ENCODE peak calls at places on chromosomes 1 and 21, in six cellular contexts. V is fibroblast of lung, U is HL-60, E is uterus, C is GM12865, Q is cardiac muscle cell. H is an unnamed sample.

GRCh38 chr1:41673355-41673754 is 188.9 kb upstream of the EDN2 start:
- DNase-seq in C (peak), V (peak), E (no peak), U (peak), Q (no peak), H (peak)

GRCh38 chr1:170461362-170461761 is 70.6 kb upstream of the GORAB start:
- DNase-seq in U (no peak), V (peak), C (no peak), Q (no peak), E (no peak), H (peak)

GRCh38 chr1:203200059-203200553 is 13.6 kb upstream of the CHI3L1 start:
- DNase-seq in U (peak), C (no peak), V (peak), E (peak), Q (no peak), H (peak)

GRCh38 chr1:210123924-210124589 is 108.5 kb upstream of the SERTAD4 start:
- DNase-seq in E (no peak), V (peak), U (no peak), C (no peak), Q (no peak), H (peak)

GRCh38 chr1:29621826-29622435 is 385.6 kb downstream of the PTPRU start:
- DNase-seq in U (no peak), Q (no peak), V (peak), E (no peak), C (no peak), H (no peak)

GRCh38 chr1:202811296-202812175 is 782 bp downstream of the PCAT6 start:
- DNase-seq in E (peak), U (no peak), Q (no peak), V (no peak), C (no peak), H (no peak)

GRCh38 chr1:51897699-51898031 is 19.1 kb upstream of the NRDC start:
- DNase-seq in E (no peak), U (no peak), V (peak), Q (no peak), C (no peak), H (peak)

GRCh38 chr1:222622765-222623164 is 4.9 kb downstream of the MIA3 start:
- DNase-seq in V (no peak), E (no peak), U (no peak), C (no peak), Q (no peak), H (no peak)

GRCh38 chr1:199551967-199552565 is 475.4 kb upstream of the NR5A2 start:
- DNase-seq in C (peak), U (peak), Q (peak), V (peak), E (no peak), H (peak)

GRCh38 chr1:17839641-17840196 is 84.6 kb downstream of the ACTL8 start:
- DNase-seq in Q (no peak), V (no peak), U (no peak), E (no peak), C (no peak), H (no peak)

GRCh38 chr1:225844236-225845061 is 34.5 kb downstream of the EPHX1 start:
- DNase-seq in Q (no peak), C (no peak), U (no peak), V (no peak), E (no peak), H (no peak)

GRCh38 chr21:38170283-38170682 is 86.5 kb upstream of the KCNJ15 start:
- DNase-seq in V (peak), E (no peak), C (peak), Q (no peak), U (peak), H (peak)

GRCh38 chr1:1272341-1273151 is 1.1 kb downstream of the UBE2J2 start:
- DNase-seq in C (peak), U (no peak), E (no peak), Q (no peak), V (peak), H (no peak)

GRCh38 chr1:176157995-176158394 is 49.1 kb downstream of the COP1 start:
- DNase-seq in U (no peak), E (no peak), V (no peak), C (no peak), Q (no peak), H (no peak)

DNA sequence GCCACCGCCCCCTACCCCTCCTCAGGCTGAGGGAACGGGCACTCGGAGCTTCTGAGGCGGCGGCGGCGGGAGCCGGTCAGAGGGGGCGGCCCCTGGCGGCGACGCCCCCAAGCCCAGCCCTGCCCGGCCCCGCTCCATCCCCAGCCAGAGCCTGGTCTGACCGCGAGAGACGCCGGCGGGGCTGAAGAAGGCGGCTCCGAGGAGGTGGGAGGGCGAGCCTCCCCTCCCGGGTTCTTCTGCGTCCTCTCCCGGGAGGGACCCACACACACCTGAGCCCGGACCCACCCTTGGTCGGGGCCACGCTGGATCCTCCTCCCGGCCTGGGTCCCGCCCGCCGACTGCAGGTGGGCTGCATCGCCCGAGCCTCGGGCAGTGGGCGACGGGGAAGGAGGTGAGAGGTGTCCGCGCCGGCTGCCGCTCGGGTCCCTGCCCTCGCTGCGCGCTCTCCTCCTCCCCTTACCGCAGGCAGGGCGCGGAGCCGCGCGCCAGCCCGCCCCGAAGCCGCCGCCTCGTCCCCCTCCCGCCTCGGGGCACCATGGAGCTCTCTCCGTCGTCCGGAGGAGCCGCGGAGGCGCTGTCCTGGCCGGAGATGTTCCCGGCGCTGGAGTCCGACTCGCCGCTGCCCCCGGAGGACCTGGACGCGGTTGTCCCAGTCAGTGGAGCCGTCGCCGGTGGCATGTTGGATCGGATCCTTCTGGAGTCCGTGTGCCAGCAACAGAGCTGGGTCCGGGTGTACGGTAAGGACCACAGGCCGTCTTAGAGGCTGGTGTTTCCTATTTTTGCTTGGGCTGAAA is at the start of gene RASAL2:
- DNase-seq in Q (peak), U (peak), E (peak), V (peak), C (peak), H (peak)
- H3K4me3 ChIP-seq in Q (peak), U (peak), E (peak), V (peak), C (peak), H (peak)

DNA sequence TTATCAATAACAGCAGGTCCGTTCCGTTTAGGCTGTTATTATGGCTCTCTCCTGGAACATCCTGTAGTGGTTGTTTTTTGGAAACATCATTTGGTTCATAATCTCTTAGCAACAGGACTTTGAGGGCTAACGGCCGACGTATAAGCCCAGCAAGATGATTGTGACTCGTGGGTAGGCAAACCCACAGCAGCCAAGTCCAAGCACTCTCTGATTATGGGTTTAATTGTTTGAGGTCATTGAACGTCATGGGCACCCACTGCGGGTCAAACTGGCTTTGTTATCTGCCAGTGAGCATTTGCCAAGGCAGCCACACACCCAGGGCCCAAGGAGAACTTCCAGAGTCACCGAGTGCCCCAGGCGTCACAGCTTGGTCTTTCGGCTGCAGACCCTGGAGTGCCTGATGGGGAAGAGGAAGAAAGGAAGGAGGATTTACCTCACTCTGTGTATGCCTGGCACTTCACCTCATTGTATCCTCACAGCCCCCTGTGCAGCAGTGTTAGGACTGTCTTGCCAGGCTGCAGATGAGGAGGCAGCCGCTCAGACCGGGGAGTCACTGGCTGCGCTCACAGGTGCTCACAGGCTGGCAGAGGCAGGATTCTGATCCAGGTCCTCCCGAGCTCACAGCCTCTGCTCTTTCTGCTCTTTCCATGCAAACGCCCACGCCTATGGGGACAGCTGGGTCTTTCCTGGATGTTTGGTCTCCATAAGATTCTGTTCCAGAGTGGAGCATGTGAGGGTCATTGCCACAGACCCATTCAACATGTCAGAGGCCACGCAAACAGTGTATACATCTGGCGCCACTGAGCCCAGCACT is 30.8 kb upstream of the EPS8L3 start:
- DNase-seq in E (peak), C (no peak), V (peak), Q (no peak), U (no peak), H (no peak)
- H3K4me3 ChIP-seq in E (no peak), C (no peak), V (no peak), Q (no peak), U (no peak), H (no peak)

GRCh38 chr1:61240878-61241277 is 158.5 kb downstream of the NFIA start:
- DNase-seq in E (no peak), U (no peak), Q (no peak), C (no peak), V (no peak), H (no peak)
- H3K4me3 ChIP-seq in E (no peak), U (no peak), Q (no peak), C (no peak), V (no peak), H (no peak)

GRCh38 chr1:24567792-24568388 is 12.0 kb downstream of the NCMAP start:
- DNase-seq in E (no peak), C (no peak), U (no peak), V (no peak), Q (no peak), H (no peak)
- H3K4me3 ChIP-seq in E (no peak), C (no peak), U (no peak), V (no peak), Q (no peak), H (no peak)

GRCh38 chr21:41429305-41429704 is 3.3 kb downstream of the MX1 start:
- DNase-seq in Q (no peak), U (no peak), C (no peak), V (no peak), E (no peak), H (no peak)
- H3K4me3 ChIP-seq in Q (no peak), U (no peak), C (peak), V (no peak), E (no peak), H (no peak)

GRCh38 chr21:19228241-19228640 is 824.7 kb upstream of the TMPRSS15 start:
- DNase-seq in Q (no peak), E (no peak), C (no peak), V (no peak), U (no peak), H (no peak)

GRCh38 chr21:19218163-19218562 is 814.6 kb upstream of the TMPRSS15 start:
- DNase-seq in V (no peak), E (no peak), C (no peak), U (no peak), Q (no peak), H (no peak)

GRCh38 chr21:19224090-19224489 is 820.5 kb upstream of the TMPRSS15 start:
- DNase-seq in V (no peak), C (no peak), E (no peak), U (no peak), Q (no peak), H (no peak)
- H3K4me3 ChIP-seq in V (no peak), C (no peak), E (no peak), U (no peak), Q (no peak), H (no peak)

DNA sequence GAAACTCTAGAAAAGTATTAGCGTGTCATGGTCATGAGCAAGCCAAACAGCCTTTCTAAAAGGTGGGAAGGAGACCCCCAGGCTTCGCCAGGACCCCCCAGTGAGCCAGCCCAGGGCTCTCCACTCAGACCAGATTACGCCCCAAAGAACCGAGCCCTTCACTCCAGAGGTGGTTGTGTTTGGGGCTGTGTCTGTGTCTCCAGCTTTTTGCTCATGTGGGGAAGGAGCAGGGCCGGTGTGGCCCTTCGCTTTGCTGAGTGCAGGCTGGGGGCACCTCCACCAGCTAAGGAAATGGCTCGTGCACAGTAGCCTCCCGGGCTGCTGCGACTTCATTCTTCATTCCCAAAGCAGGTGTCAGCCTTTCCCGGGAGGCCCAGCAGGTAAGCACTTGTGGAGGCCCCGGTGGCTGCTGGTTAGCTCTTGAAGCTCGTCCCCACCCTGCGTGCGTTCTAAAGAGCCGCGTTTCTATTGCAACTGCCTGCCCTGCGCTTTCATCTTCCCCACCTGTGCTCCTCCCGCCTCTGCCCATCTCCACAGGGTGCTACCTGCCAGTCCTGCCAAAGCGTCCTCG is 531 bp downstream of the TSPEAR start:
- DNase-seq in C (no peak), V (no peak), E (peak), Q (no peak), U (no peak), H (no peak)
- H3K4me3 ChIP-seq in C (no peak), V (no peak), E (no peak), Q (peak), U (no peak), H (no peak)

GRCh38 chr1:78491311-78492071 is 717 bp downstream of the PTGFR start:
- DNase-seq in Q (peak), C (no peak), V (peak), U (no peak), E (peak), H (peak)
- H3K4me3 ChIP-seq in Q (peak), C (no peak), V (peak), U (no peak), E (peak), H (peak)

DNA sequence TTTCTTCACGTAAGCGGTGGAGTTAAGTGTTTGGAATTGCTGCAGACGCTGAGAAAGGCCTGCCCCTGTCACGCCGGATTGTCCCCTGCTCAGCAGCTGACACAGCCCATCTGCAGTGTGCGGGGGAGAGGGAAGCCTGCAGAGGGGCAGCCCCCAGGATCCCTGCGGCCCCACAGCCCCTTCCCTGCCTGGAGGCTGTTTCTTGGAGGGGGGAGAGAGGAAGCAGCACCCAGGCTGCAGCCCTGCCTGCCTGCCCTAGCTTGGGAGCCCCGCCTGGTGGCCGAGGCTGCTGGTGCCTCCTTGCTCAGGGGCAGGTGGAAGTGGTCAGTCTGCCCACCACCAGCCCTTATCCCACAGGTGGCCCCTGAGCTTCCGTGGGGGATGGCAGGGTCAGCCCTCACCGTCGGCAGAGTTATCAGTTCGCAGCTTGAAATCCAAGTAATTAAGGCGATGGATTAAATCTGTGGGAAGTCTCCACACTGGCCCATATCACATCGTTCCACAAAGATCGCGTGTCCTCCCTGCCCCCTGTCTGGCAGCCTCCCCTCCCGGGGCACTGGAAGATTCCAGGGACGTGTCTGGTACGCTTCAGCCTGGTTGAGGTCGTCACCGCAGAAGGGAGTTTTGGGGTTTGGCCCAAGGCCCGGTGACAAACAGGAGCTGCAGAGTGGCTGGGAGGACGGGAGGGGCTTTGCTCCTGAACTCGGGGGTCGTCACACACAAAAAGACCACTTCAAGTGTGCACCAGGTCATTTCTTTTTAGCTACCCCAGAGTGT is 50.9 kb downstream of the PRDM16 start:
- DNase-seq in E (no peak), U (no peak), Q (no peak), V (peak), C (no peak), H (no peak)
- H3K4me3 ChIP-seq in E (no peak), U (no peak), Q (no peak), V (no peak), C (no peak), H (no peak)

DNA sequence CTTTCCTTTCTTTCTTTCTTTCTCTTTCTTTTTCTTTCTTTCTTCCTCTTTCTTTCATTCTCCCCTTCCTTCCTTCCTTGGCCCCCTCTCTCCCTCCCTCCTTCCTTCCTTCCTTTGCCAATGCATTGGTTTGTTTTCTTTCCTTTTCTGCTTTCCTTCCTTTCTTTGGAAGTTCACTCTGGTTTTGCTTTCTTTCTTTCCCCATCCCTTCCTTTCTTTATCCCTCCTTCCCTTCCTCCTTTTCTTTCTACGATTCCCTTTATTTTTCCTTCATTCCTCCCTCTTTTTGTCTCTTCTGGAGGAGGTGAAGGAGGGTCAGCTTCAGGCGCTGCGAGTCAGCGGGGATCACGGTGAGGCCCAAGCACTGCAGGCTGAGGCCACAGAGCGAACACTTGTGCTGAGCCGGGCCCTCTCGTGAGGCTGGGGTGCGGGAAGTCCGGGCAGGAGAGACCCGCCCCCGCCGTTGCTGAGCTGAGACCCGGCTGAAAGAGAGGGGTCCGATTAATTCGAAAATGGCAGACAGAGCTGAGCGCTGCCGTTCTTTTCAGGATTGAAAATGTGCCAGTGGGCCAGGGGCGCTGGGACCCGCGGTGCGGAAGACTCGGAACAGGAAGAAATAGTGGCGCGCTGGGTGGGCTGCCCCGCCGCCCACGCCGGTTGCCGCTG is 1.5 kb downstream of the SIM2 start:
- DNase-seq in Q (no peak), E (no peak), V (no peak), U (no peak), C (no peak), H (no peak)
- H3K4me3 ChIP-seq in Q (peak), E (no peak), V (no peak), U (no peak), C (no peak), H (no peak)

H was measured in fibroblast of villous mesenchyme.